ENCODE peak calls at places on chromosomes 2 and 18, in four cellular contexts. R, Y, E and P are unnamed samples.

GRCh38 chr2:84844141-84844540 is 36.7 kb downstream of the TRABD2A start:
- DNase-seq in R (no peak), Y (no peak), E (no peak), P (no peak)

GRCh38 chr2:229265727-229266126 is 5.4 kb downstream of the PID1 start:
- DNase-seq in R (no peak), Y (no peak), E (peak; percentile 44), P (no peak)

GRCh38 chr2:58063641-58064040 is 17.0 kb downstream of the VRK2 start:
- DNase-seq in R (no peak), Y (no peak), E (no peak), P (no peak)

GRCh38 chr18:9753863-9754262 is 45.8 kb downstream of the RAB31 start:
- DNase-seq in R (no peak), Y (no peak), E (no peak), P (no peak)

GRCh38 chr18:49742563-49743295 is 70.6 kb downstream of the ACAA2 start:
- DNase-seq in R (no peak), Y (no peak), E (no peak), P (no peak)

GRCh38 chr2:189411860-189412259 is 29.4 kb upstream of the WDR75 start:
- DNase-seq in R (no peak), Y (no peak), E (no peak), P (no peak)

GRCh38 chr2:44572196-44572900 is 210.6 kb downstream of the CAMKMT start:
- DNase-seq in R (no peak), Y (no peak), E (no peak), P (no peak)

GRCh38 chr18:9653390-9653789 is 39.0 kb upstream of the PPP4R1 start:
- DNase-seq in R (peak; percentile 21), Y (no peak), E (no peak), P (no peak)

GRCh38 chr2:198327526-198327925 is 523.1 kb downstream of the PLCL1 start:
- DNase-seq in R (no peak), Y (no peak), E (no peak), P (no peak)

GRCh38 chr2:182616471-182617393 is 99.3 kb upstream of the DNAJC10 start:
- DNase-seq in R (no peak), Y (no peak), E (peak; percentile 8), P (no peak)

GRCh38 chr2:143171817-143172216 is 42.6 kb downstream of the ARHGAP15 start:
- DNase-seq in R (no peak), Y (no peak), E (no peak), P (no peak)

GRCh38 chr2:240962371-240963064 is 35.9 kb upstream of the SNED1 start:
- DNase-seq in R (no peak), Y (no peak), E (no peak), P (peak; percentile 26)

GRCh38 chr2:23583467-23583866 is 198.5 kb downstream of the KLHL29 start:
- DNase-seq in R (no peak), Y (no peak), E (no peak), P (no peak)

GRCh38 chr2:96760986-96761832 is 507 bp downstream of the CNNM4 start:
- DNase-seq in R (no peak), Y (no peak), E (peak; percentile 51), P (no peak)

GRCh38 chr18:32454667-32455066 is 16.0 kb downstream of the GAREM1 start:
- DNase-seq in R (no peak), Y (no peak), E (no peak), P (no peak)

GRCh38 chr2:218852911-218853667 is 6.5 kb upstream of the WNT6 start:
- DNase-seq in R (no peak), Y (peak; percentile 72), E (peak; percentile 67), P (no peak)

GRCh38 chr2:187316040-187316439 is 132.0 kb downstream of the CALCRL start:
- DNase-seq in R (no peak), Y (no peak), E (no peak), P (no peak)

GRCh38 chr2:232327089-232328037 is 51.2 kb upstream of the ALPP start:
- DNase-seq in R (peak; percentile 44), Y (peak; percentile 88), E (peak; percentile 82), P (no peak)